ENCODE peak calls at places on chromosomes 4 and X, in four cellular contexts. B is cardiac muscle cell, U is heart left ventricle, W is suprapubic skin. M is an unnamed sample. For H3K27me3, the result is how much of the 10 kb centered on the place peaks cover.

GRCh38 chr4:57094482-57095223 is 15.5 kb downstream of the IGFBP7 start:
- DNase-seq in W (no peak), B (no peak), U (no peak), M (no peak)

GRCh38 chr4:4866124-4866832 is 6.8 kb downstream of the MSX1 start:
- DNase-seq in W (no peak), U (no peak), B (peak), M (peak)

GRCh38 chr4:117893207-117893606 is 141.1 kb upstream of the NDST3 start:
- DNase-seq in W (no peak), U (no peak), B (no peak), M (no peak)

GRCh38 chr4:244471-244870 is 60.8 kb downstream of the ZNF732 start:
- DNase-seq in W (no peak), U (no peak), B (peak), M (no peak)

GRCh38 chrX:10031743-10032142 is 64.6 kb downstream of the CLDN34 start:
- DNase-seq in B (no peak), U (no peak), W (no peak), M (peak)

GRCh38 chr4:340011-340410 is 2.4 kb downstream of the ZNF141 start:
- DNase-seq in W (no peak), U (no peak), B (no peak), M (no peak)

GRCh38 chr4:57639566-57640328 is 529.6 kb upstream of the IGFBP7 start:
- DNase-seq in W (no peak), U (no peak), B (no peak), M (no peak)

GRCh38 chr4:1406416-1406945 is at the start of gene NKX1-1:
- DNase-seq in B (no peak), U (no peak), W (no peak), M (no peak)

GRCh38 chrX:149461746-149462145 is 43.4 kb downstream of the IDS start:
- DNase-seq in B (no peak), U (no peak), W (no peak), M (no peak)

GRCh38 chr4:16684083-16684482 is 214.4 kb downstream of the LDB2 start:
- DNase-seq in U (no peak), B (no peak), W (no peak), M (no peak)

GRCh38 chrX:125131146-125131545 is 188.5 kb upstream of the TEX13C start:
- DNase-seq in W (no peak), U (no peak), B (peak), M (no peak)

GRCh38 chr4:13386405-13387107 is 97.6 kb downstream of the RAB28 start:
- DNase-seq in W (no peak), U (no peak), B (no peak), M (peak)

GRCh38 chr4:8283631-8284121 is 14.1 kb downstream of the HTRA3 start:
- DNase-seq in W (peak), B (no peak), U (peak), M (no peak)

GRCh38 chrX:24415921-24416320 is 49.2 kb upstream of the PDK3 start:
- DNase-seq in W (no peak), B (no peak), U (no peak), M (no peak)

GRCh38 chr4:169311643-169312365 is 41.0 kb upstream of the SH3RF1 start:
- DNase-seq in W (no peak), B (peak), U (no peak), M (no peak)

GRCh38 chr4:40199999-40200880 is 3.4 kb downstream of the RHOH start:
- DNase-seq in B (no peak), W (no peak), U (no peak), M (peak)

GRCh38 chr4:73869130-73870055 is at the start of gene CXCL1:
- DNase-seq in U (peak), W (peak), B (peak), M (no peak)

GRCh38 chr4:183729430-183730328 is 70.6 kb downstream of the TRAPPC11 start:
- DNase-seq in W (no peak), B (no peak), U (no peak), M (no peak)

GRCh38 chr4:73404457-73404856 is 370 bp downstream of the ALB start:
- DNase-seq in B (no peak), W (no peak), U (no peak), M (no peak)

GRCh38 chr4:109649872-109650271 is 53.4 kb downstream of the CASP6 start:
- DNase-seq in W (no peak), B (no peak), U (no peak), M (peak)

GRCh38 chr4:2069986-2070385 is 10.9 kb downstream of the NAT8L start:
- DNase-seq in B (no peak), W (peak), U (peak), M (no peak)

GRCh38 chrX:649166-649565 is 18.6 kb downstream of the SHOX start:
- DNase-seq in W (no peak), B (no peak), U (no peak), M (no peak)

GRCh38 chr4:13348216-13348615 is 135.9 kb downstream of the RAB28 start:
- DNase-seq in U (no peak), W (no peak), B (no peak), M (no peak)

GRCh38 chrX:120015145-120016067 is 62.1 kb downstream of the RHOXF2B start:
- DNase-seq in W (no peak), U (no peak), B (peak), M (no peak)

GRCh38 chr4:113869743-113870375 is 108.3 kb upstream of the CAMK2D start:
- DNase-seq in B (no peak), W (no peak), U (no peak), M (peak)

GRCh38 chr4:26307027-26307426 is 13.8 kb upstream of the RBPJ start:
- DNase-seq in U (no peak), W (no peak), B (no peak), M (no peak)

GRCh38 chrX:103051260-103051789 is 12.6 kb downstream of the BEX1 start:
- DNase-seq in W (no peak), U (no peak), B (no peak), M (no peak)

GRCh38 chr4:135838889-135839288 is 1637.3 kb upstream of the PABPC4L start:
- DNase-seq in W (no peak), B (no peak), U (no peak), M (no peak)

GRCh38 chr4:70240192-70240591 is 2.2 kb upstream of the CSN3 start:
- DNase-seq in W (no peak), U (no peak), B (peak), M (no peak)

GRCh38 chrX:111129949-111130348 is 34.0 kb downstream of the PAK3 start:
- DNase-seq in B (no peak), U (no peak), W (no peak), M (no peak)

GRCh38 chr4:7007142-7007907 is 35.8 kb upstream of the TADA2B start:
- DNase-seq in B (no peak), U (no peak), W (no peak), M (no peak)

GRCh38 chr4:180960758-180961401 is 1282.3 kb upstream of the TENM3 start:
- DNase-seq in B (peak), W (no peak), U (no peak), M (no peak)

GRCh38 chr4:180380733-180381132 is 1862.5 kb upstream of the TENM3 start:
- DNase-seq in W (no peak), U (no peak), B (no peak), M (no peak)

DNA sequence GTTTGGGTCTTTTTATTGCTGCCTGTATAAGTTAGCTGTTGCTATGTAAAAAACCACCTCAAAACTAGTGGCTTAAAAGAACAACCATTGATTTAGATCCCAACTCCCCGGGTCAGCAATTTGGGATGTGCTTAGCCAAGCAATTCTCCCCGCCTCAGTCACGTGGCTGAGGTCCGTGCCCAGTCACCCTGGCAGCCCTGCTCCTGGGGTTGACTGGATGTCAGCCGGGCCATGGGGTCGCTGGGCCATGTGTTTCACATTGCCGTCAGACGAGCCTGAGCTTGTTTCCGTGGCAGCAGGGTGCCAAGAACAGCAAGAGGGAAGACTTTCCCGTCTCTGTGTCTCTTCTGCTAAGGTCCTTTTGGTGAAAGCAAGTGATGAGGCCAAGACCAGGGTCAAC is 345.7 kb upstream of the FAT1 start:
- DNase-seq in U (no peak), B (no peak), W (no peak), M (no peak)
- H3K27me3 ChIP-seq in U (under half), B (under half), W (under half), M (under half)

DNA sequence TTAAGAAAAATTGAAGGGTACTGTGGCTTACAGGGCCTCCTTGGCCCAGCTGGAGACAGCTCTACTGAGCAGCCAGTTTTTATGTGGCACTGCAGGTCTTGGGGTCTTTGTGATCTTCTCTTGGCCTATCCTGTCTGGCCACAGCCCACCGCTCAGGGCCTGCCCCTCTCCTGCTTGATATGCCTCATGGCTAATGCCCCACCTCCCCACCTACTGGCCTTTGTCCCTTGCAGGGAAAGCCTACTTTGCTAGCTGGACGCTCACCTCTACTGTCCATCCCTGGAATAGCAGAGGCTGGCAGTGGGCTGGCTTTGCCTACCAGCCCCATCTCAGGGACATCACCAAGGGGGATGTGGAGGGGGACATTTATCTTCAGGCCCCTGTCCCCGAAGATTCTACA is 134.1 kb downstream of the PJA1 start:
- DNase-seq in B (peak), W (no peak), U (no peak), M (no peak)
- TF ChIP-seq CTCF in B (peak), W (no peak), U (no peak), M (no peak)

GRCh38 chr4:11228575-11228974 is 200.1 kb downstream of the HS3ST1 start:
- DNase-seq in W (no peak), U (no peak), B (no peak), M (no peak)
- H3K27me3 ChIP-seq in W (under half), U (under half), B (under half), M (under half)

DNA sequence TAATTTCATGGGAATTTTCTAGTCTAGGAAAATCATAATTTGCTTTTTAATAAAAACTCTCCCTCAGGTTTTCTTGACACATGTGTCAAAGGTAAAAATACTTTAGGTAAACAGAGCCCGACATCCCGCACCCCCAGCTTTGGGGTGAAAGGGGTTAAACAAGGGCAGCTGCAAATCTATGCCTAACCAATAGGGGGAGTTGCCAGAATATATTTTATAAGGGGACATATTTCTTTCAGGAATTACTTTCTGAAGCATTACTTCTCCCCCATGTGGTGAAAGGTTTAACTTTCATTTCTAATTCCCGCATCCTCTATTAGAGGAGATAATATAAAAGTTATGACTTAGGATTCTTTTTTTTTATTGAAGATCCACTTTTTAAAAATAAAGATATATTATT is 53.9 kb upstream of the HEPH start:
- DNase-seq in U (no peak), W (no peak), B (peak), M (no peak)
- TF ChIP-seq CTCF in U (peak), W (peak), B (peak), M (peak)

DNA sequence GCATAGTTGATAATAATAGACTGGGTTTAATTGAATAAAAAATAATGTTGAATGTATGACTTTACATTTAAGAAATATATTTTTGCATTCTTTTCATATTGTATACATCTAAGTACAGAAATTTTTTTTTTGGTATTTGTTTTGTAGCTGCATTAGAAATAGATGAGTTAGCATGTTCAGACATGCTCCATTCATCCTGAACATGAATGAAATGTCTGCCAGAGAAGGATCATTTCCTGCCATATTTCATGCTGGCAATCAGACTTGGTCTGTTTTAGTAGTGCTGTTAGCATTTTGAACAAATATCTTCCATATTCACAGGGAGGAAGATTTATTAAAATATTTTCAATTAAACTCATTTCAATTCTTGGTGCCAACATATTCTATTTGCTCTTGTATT is 98.9 kb downstream of the FRMPD4 start:
- DNase-seq in U (no peak), W (no peak), B (no peak), M (no peak)
- H3K27me3 ChIP-seq in U (under half), W (under half), B (under half), M (under half)

DNA sequence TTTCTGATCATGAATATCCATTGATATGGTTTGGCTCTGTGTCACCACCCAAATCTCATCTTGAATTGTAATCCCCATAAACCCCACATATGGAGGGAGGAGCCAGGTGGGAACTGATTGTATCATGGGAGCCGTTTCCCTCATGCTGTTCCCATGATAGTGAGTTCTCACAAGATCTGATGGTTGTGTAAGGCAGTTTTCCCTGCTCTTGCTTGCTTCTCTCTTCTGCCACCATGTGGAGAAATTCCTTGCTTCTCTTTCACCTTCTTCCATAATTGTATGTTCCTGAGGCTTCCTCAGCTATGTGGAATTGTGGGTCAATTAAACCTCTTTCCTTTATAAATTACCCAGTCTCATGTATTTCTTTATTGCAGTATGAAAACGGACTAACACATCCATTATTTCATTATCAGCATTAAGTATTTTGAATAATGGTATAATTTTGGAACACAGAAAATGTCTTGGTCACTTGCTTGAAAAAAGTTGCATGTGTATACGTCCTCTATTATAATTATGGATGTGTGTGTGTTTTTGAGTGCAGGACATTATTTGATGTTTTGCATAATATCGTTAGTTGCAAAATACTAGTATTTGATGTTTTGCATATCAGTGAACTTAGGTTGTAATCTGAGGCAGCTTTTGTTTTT is 334.6 kb downstream of the PCDH10 start:
- DNase-seq in B (peak), U (no peak), W (no peak), M (no peak)
- TF ChIP-seq CTCF in B (peak), U (no peak), W (no peak), M (no peak)

DNA sequence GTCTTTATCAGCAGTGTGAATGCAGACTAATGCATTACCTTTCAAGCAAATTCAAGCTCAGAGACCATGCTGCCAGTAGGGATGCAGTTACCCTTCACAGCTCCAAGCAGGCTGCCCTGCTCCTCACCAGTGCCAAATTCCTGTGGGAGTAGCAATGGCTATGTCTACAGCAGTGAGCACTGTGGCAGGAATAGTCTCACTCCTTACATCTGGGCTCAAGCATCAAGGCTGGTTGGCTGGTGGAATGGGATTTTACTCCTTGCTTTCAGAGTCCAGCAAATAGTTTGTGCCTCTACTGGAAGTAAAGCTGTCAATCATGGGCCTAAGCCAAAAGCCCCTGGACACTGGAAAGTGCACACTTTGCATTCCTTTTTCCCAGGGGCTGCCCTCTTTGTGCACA is 1030.8 kb downstream of the SH3BGRL start:
- DNase-seq in W (no peak), B (no peak), U (no peak), M (no peak)
- H3K27me3 ChIP-seq in W (under half), B (under half), U (under half), M (under half)

GRCh38 chr4:80202190-80202711 is 4.9 kb downstream of the PRDM8 start:
- DNase-seq in B (peak), W (peak), U (peak), M (peak)
- TF ChIP-seq CTCF in B (peak), W (peak), U (peak), M (peak)